ENCODE peak calls at places on chromosomes 16 and 17, in five cellular contexts. A is neural progenitor cell, W is GM12878, P is fibroblast of lung, T is PC-9. O is an unnamed sample. For H4K20me1, the result is how much of the 10 kb centered on the place peaks cover.

GRCh38 chr17:17887752-17888304 is 51.0 kb upstream of the SREBF1 start:
- DNase-seq in A (no peak), W (no peak), P (no peak), T (no peak), O (no peak)

GRCh38 chr17:62832405-62832804 is 24.3 kb upstream of the MARCHF10 start:
- DNase-seq in A (no peak), W (no peak), P (no peak), T (no peak), O (no peak)

GRCh38 chr17:19613979-19614378 is 34.6 kb upstream of the ALDH3A2 start:
- DNase-seq in A (no peak), W (no peak), P (no peak), T (no peak), O (no peak)

GRCh38 chr17:16269658-16270057 is 52.6 kb downstream of the PIGL start:
- DNase-seq in A (no peak), W (no peak), P (peak), T (no peak), O (no peak)

GRCh38 chr17:81578561-81579225 is 26.5 kb upstream of the FAAP100 start:
- DNase-seq in A (no peak), W (no peak), P (no peak), T (no peak), O (no peak)

GRCh38 chr17:28701987-28702751 is 9.5 kb downstream of the PROCA1 start:
- DNase-seq in A (no peak), W (no peak), P (no peak), T (no peak), O (no peak)

GRCh38 chr17:76820039-76820438 is 48.2 kb upstream of the MGAT5B start:
- DNase-seq in A (no peak), W (peak), P (no peak), T (no peak), O (no peak)

GRCh38 chr16:57192720-57193486 is 6.8 kb downstream of the RSPRY1 start:
- DNase-seq in A (no peak), W (no peak), P (peak), T (no peak), O (no peak)

GRCh38 chr16:73032548-73033270 is 15.2 kb downstream of the ZFHX3 start:
- DNase-seq in A (peak), W (peak), P (no peak), T (no peak), O (no peak)

GRCh38 chr17:19369846-19370492 is 7.4 kb upstream of the B9D1 start:
- DNase-seq in A (no peak), W (no peak), P (no peak), T (no peak), O (no peak)

GRCh38 chr16:59698341-59698979 is 964.3 kb upstream of the GOT2 start:
- DNase-seq in A (no peak), W (no peak), P (peak), T (no peak), O (no peak)

GRCh38 chr16:23842137-23842600 is 6.4 kb downstream of the PRKCB start:
- DNase-seq in A (no peak), W (peak), P (no peak), T (no peak), O (no peak)

GRCh38 chr17:39187152-39187830 is 10.2 kb downstream of the CACNB1 start:
- DNase-seq in A (no peak), W (no peak), P (no peak), T (no peak), O (no peak)

GRCh38 chr16:2429771-2430663 is 770 bp downstream of the CCNF start:
- DNase-seq in A (peak), W (no peak), P (peak), T (peak), O (no peak)

GRCh38 chr16:50154369-50154947 is 1.4 kb downstream of the TENT4B start:
- DNase-seq in A (no peak), W (no peak), P (no peak), T (no peak), O (no peak)

GRCh38 chr17:43342601-43342905 is 56.2 kb upstream of the ARL4D start:
- DNase-seq in A (no peak), W (no peak), P (peak), T (no peak), O (no peak)

GRCh38 chr17:63358111-63358839 is 87.8 kb downstream of the CYB561 start:
- DNase-seq in A (no peak), W (no peak), P (peak), T (no peak), O (no peak)

GRCh38 chr16:30728321-30728720 is 19.9 kb upstream of the PHKG2 start:
- DNase-seq in A (no peak), W (no peak), P (no peak), T (no peak), O (no peak)

GRCh38 chr16:80731915-80732314 is 72.5 kb downstream of the CDYL2 start:
- DNase-seq in A (no peak), W (no peak), P (no peak), T (no peak), O (no peak)

GRCh38 chr17:5282639-5283217 is 644 bp downstream of the RABEP1 start:
- DNase-seq in A (no peak), W (no peak), P (peak), T (no peak), O (no peak)

GRCh38 chr17:44218344-44219125 is 940 bp downstream of the UBTF start:
- DNase-seq in A (peak), W (no peak), P (peak), T (peak), O (no peak)

GRCh38 chr16:55622930-55623561 is 32.7 kb upstream of the SLC6A2 start:
- DNase-seq in A (peak), W (no peak), P (no peak), T (peak), O (no peak)

GRCh38 chr17:65055280-65055707 is 1.2 kb downstream of the GNA13 start:
- DNase-seq in A (no peak), W (no peak), P (no peak), T (no peak), O (no peak)

GRCh38 chr17:81402530-81402941 is 7.3 kb downstream of the BAHCC1 start:
- DNase-seq in A (no peak), W (no peak), P (no peak), T (no peak), O (no peak)

GRCh38 chr17:31579265-31579664 is 187.8 kb downstream of the RAB11FIP4 start:
- DNase-seq in A (no peak), W (no peak), P (peak), T (peak), O (no peak)

GRCh38 chr16:20612551-20613470 is 36.6 kb upstream of the ACSM2B start:
- DNase-seq in A (no peak), W (no peak), P (no peak), T (no peak), O (no peak)

GRCh38 chr17:1019451-1019850 is 22.5 kb downstream of the TIMM22 start:
- DNase-seq in A (no peak), W (no peak), P (no peak), T (no peak), O (no peak)

GRCh38 chr16:47965439-47965838 is 190.4 kb downstream of the ABCC12 start:
- DNase-seq in A (peak), W (no peak), P (no peak), T (no peak), O (peak)

GRCh38 chr16:66447491-66447890 is 20.4 kb downstream of the BEAN1 start:
- DNase-seq in A (no peak), W (no peak), P (no peak), T (no peak), O (no peak)

GRCh38 chr16:81520151-81520470 is 75.5 kb downstream of the CMIP start:
- DNase-seq in A (no peak), W (no peak), P (no peak), T (no peak), O (no peak)

GRCh38 chr17:4715071-4715749 is 4.8 kb downstream of the ARRB2 start:
- DNase-seq in A (no peak), W (no peak), P (no peak), T (no peak), O (no peak)

GRCh38 chr17:40610359-40610758 is 37.3 kb downstream of the SMARCE1 start:
- DNase-seq in A (no peak), W (no peak), P (no peak), T (no peak), O (no peak)

GRCh38 chr17:21378553-21378952 is 2.4 kb downstream of the KCNJ12 start:
- DNase-seq in A (no peak), W (no peak), P (no peak), T (no peak), O (no peak)
- H4K20me1 ChIP-seq in A (under half), W (under half), P (under half), T (under half), O (under half)

GRCh38 chr16:88292007-88292940 is 90.5 kb upstream of the ZNF469 start:
- DNase-seq in A (no peak), W (no peak), P (no peak), T (no peak), O (no peak)
- TF ChIP-seq CTCF in A (no peak), W (no peak), P (no peak), T (no peak), O (no peak)

GRCh38 chr16:1322407-1322806 is 11.0 kb upstream of the BAIAP3 start:
- DNase-seq in A (no peak), W (no peak), P (no peak), T (no peak), O (no peak)
- H4K20me1 ChIP-seq in A (half or more), W (under half), P (under half), T (under half), O (under half)

GRCh38 chr16:7025616-7026190 is 306.9 kb upstream of the RBFOX1 start:
- DNase-seq in A (peak), W (no peak), P (no peak), T (peak), O (no peak)
- TF ChIP-seq CTCF in A (peak), W (peak), P (no peak), T (peak), O (no peak)

DNA sequence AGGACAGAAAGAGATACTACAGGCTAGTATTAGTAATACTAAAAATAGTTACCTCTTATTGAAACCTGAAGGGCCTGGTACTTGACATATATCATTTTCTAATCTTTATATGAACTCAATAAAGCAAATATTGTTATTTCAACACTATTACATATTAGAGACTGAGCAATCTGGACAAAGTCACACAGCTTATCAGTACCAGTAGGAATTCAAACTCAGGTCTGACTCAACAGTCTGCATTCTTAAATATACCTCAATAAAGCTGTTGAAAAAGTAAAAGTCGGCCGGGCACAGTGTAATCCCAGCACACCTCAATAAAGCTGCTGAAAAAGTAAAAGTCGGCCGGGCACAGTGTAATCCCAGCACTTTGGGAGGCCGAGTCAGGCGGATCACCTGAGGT is 67.4 kb downstream of the KANSL1 start:
- DNase-seq in A (no peak), W (no peak), P (no peak), T (no peak), O (no peak)
- H4K20me1 ChIP-seq in A (half or more), W (under half), P (under half), T (half or more), O (under half)

GRCh38 chr17:60577147-60577925 is 22.7 kb upstream of the PPM1D start:
- DNase-seq in A (no peak), W (peak), P (peak), T (no peak), O (no peak)
- TF ChIP-seq CTCF in A (no peak), W (peak), P (peak), T (no peak), O (no peak)

GRCh38 chr17:29909604-29910003 is 20.4 kb downstream of the SSH2 start:
- DNase-seq in A (no peak), W (no peak), P (no peak), T (no peak), O (no peak)
- H4K20me1 ChIP-seq in A (under half), W (under half), P (under half), T (under half), O (under half)

GRCh38 chr17:9522074-9522473 is 53.5 kb downstream of the STX8 start:
- DNase-seq in A (peak), W (no peak), P (peak), T (peak), O (no peak)
- TF ChIP-seq CTCF in A (peak), W (peak), P (peak), T (peak), O (peak)